ENCODE peak calls at places on chromosomes 4 and X, in seven cellular contexts. Q is sciatic nerve; E is HEK293T; O is fibroblast of the aortic adventitia; S is stimulated activated CD4-positive, alpha-beta T cell treated with anti-CD3 and anti-CD28 coated beads, Interleukin-12 subunit alpha, Interleukin-12 subunit beta, amount 100 ng/mL, for 24 hours; N is NCI-H460; V is GM23338. U is an unnamed sample.

GRCh38 chr4:161554372-161554990 is 609.3 kb downstream of the FSTL5 start:
- DNase-seq in Q (no peak), N (no peak), E (no peak), O (no peak), S (no peak), V (no peak), U (no peak)

GRCh38 chrX:39212456-39212855 is 411.2 kb downstream of the MID1IP1 start:
- DNase-seq in Q (no peak), O (no peak), N (no peak), V (no peak), E (no peak), S (peak), U (no peak)

GRCh38 chr4:170990989-170991589 is 822.1 kb upstream of the GALNTL6 start:
- DNase-seq in O (no peak), N (peak), S (no peak), V (peak), E (peak), Q (no peak), U (peak)

GRCh38 chrX:75151828-75152592 is 4.1 kb downstream of the ABCB7 start:
- DNase-seq in E (no peak), S (no peak), N (no peak), V (no peak), Q (no peak), O (no peak), U (no peak)

GRCh38 chr4:3765271-3766206 is 646 bp upstream of the ADRA2C start:
- DNase-seq in E (peak), V (peak), S (no peak), Q (no peak), N (peak), O (peak), U (peak)

GRCh38 chr4:17103231-17103630 is 204.8 kb upstream of the LDB2 start:
- DNase-seq in O (peak), N (no peak), E (no peak), V (no peak), Q (no peak), S (no peak), U (no peak)

GRCh38 chrX:53435997-53436396 is 1.8 kb upstream of the HSD17B10 start:
- DNase-seq in E (peak), V (peak), Q (no peak), O (peak), N (peak), S (peak), U (peak)

GRCh38 chr4:188270273-188271069 is 131.2 kb downstream of the TRIML1 start:
- DNase-seq in N (no peak), Q (no peak), O (no peak), S (no peak), V (no peak), E (no peak), U (peak)

GRCh38 chrX:109740076-109740809 is 7.2 kb upstream of the ACSL4 start:
- DNase-seq in N (peak), O (no peak), Q (no peak), S (no peak), E (no peak), V (no peak), U (no peak)

GRCh38 chr4:48970471-48970921 is 15.6 kb upstream of the CWH43 start:
- DNase-seq in Q (no peak), N (no peak), V (no peak), O (peak), E (no peak), S (no peak), U (no peak)

GRCh38 chrX:9464435-9465371 is at the start of gene TBL1X:
- DNase-seq in V (peak), N (peak), O (peak), Q (peak), E (peak), S (no peak), U (peak)

GRCh38 chr4:40976343-40976742 is 226.6 kb downstream of the NSUN7 start:
- DNase-seq in O (peak), Q (no peak), S (no peak), E (peak), V (peak), N (peak), U (no peak)

GRCh38 chr4:77154074-77154473 is 2.9 kb upstream of the CCNG2 start:
- DNase-seq in N (no peak), S (no peak), E (no peak), V (no peak), Q (no peak), O (no peak), U (no peak)

GRCh38 chr4:138951764-138952163 is 63.8 kb upstream of the NOCT start:
- DNase-seq in S (no peak), Q (no peak), N (no peak), E (no peak), O (no peak), V (no peak), U (no peak)

GRCh38 chr4:185518069-185518468 is 17.2 kb downstream of the PDLIM3 start:
- DNase-seq in N (no peak), O (no peak), S (no peak), Q (no peak), V (no peak), E (no peak), U (no peak)

GRCh38 chrX:87626996-87627395 is 109.4 kb downstream of the KLHL4 start:
- DNase-seq in V (no peak), N (no peak), Q (no peak), E (no peak), O (no peak), S (no peak), U (no peak)

GRCh38 chrX:47687249-47687648 is 28.3 kb upstream of the UXT start:
- DNase-seq in E (no peak), S (no peak), N (no peak), O (no peak), Q (no peak), V (no peak), U (no peak)

GRCh38 chr4:183337349-183337748 is 15.1 kb upstream of the CLDN24 start:
- DNase-seq in V (no peak), S (no peak), N (no peak), O (no peak), E (no peak), Q (no peak), U (no peak)

GRCh38 chrX:7346021-7346420 is 198.1 kb upstream of the PUDP start:
- DNase-seq in E (no peak), S (no peak), V (no peak), O (peak), Q (no peak), N (no peak), U (no peak)

GRCh38 chrX:139091086-139091485 is 379.6 kb upstream of the FGF13 start:
- DNase-seq in E (no peak), O (peak), N (no peak), V (no peak), S (no peak), Q (no peak), U (no peak)

GRCh38 chr4:105994061-105994460 is 98.8 kb downstream of the NPNT start:
- DNase-seq in E (no peak), V (no peak), Q (no peak), N (no peak), S (no peak), O (no peak), U (no peak)

GRCh38 chr4:122663814-122664610 is 43.1 kb upstream of the IL21 start:
- DNase-seq in Q (no peak), V (no peak), E (no peak), S (no peak), O (peak), N (no peak), U (no peak)

GRCh38 chrX:68199062-68199848 is 234.0 kb downstream of the OPHN1 start:
- DNase-seq in V (no peak), O (no peak), Q (no peak), E (no peak), S (no peak), N (no peak), U (no peak)

GRCh38 chr4:2913168-2913567 is 50.0 kb downstream of the NOP14 start:
- DNase-seq in O (no peak), S (no peak), V (no peak), N (no peak), Q (no peak), E (no peak), U (no peak)

GRCh38 chr4:610411-611261 is 14.7 kb upstream of the PDE6B start:
- DNase-seq in E (no peak), N (peak), O (peak), V (no peak), Q (peak), S (no peak), U (no peak)

GRCh38 chrX:150503898-150504219 is 64.6 kb upstream of the MTM1 start:
- DNase-seq in E (no peak), O (no peak), V (no peak), N (no peak), S (no peak), Q (no peak), U (no peak)